ENCODE peak calls at places on chromosomes 4 and X, in nine cellular contexts. H is ELR, C is astrocyte, O is GM12878, Y is nucleus accumbens, Z is AG10803, Q is mesendoderm, M is endothelial cell, L is NCI-H345. N is an unnamed sample.

GRCh38 chr4:113610542-113610941 is 151.0 kb downstream of the CAMK2D start:
- DNase-seq in H (no peak), C (no peak), O (no peak), Y (no peak), Z (no peak), Q (no peak), M (no peak), L (peak), N (no peak)

GRCh38 chr4:27921236-27921635 is 1060.6 kb downstream of the STIM2 start:
- DNase-seq in H (peak), C (no peak), O (no peak), Y (no peak), Z (no peak), Q (no peak), M (no peak), L (no peak), N (no peak)

GRCh38 chrX:103398321-103398937 is 22.1 kb downstream of the BEX3 start:
- DNase-seq in H (peak), C (peak), O (no peak), Y (no peak), Z (peak), Q (no peak), M (no peak), L (no peak), N (no peak)

GRCh38 chr4:52643846-52644245 is 15.3 kb downstream of the USP46 start:
- DNase-seq in H (no peak), C (peak), O (no peak), Y (no peak), Z (peak), Q (no peak), M (no peak), L (no peak), N (no peak)

GRCh38 chr4:38529189-38530115 is 134.5 kb upstream of the KLF3 start:
- DNase-seq in H (no peak), C (no peak), O (peak), Y (no peak), Z (no peak), Q (peak), M (peak), L (peak), N (no peak)

GRCh38 chr4:82753725-82754410 is 44.7 kb downstream of the SCD5 start:
- DNase-seq in H (no peak), C (no peak), O (no peak), Y (no peak), Z (peak), Q (no peak), M (no peak), L (no peak), N (no peak)

GRCh38 chrX:53595266-53595810 is 91.2 kb downstream of the HUWE1 start:
- DNase-seq in H (no peak), C (no peak), O (no peak), Y (no peak), Z (no peak), Q (no peak), M (no peak), L (no peak), N (no peak)

GRCh38 chr4:82697561-82697960 is 101.0 kb downstream of the SCD5 start:
- DNase-seq in H (no peak), C (no peak), O (no peak), Y (no peak), Z (no peak), Q (no peak), M (no peak), L (no peak), N (no peak)

GRCh38 chr4:10111067-10111801 is 5.4 kb downstream of the WDR1 start:
- DNase-seq in H (no peak), C (no peak), O (no peak), Y (no peak), Z (no peak), Q (no peak), M (no peak), L (no peak), N (no peak)

GRCh38 chr4:23934915-23935314 is 45.1 kb upstream of the PPARGC1A start:
- DNase-seq in H (peak), C (peak), O (no peak), Y (no peak), Z (peak), Q (peak), M (no peak), L (no peak), N (no peak)

GRCh38 chr4:7779194-7779768 is 160.4 kb downstream of the AFAP1 start:
- DNase-seq in H (no peak), C (peak), O (no peak), Y (no peak), Z (peak), Q (no peak), M (no peak), L (no peak), N (peak)

GRCh38 chr4:156954598-156954997 is 17.0 kb downstream of the PDGFC start:
- DNase-seq in H (no peak), C (no peak), O (no peak), Y (no peak), Z (no peak), Q (no peak), M (no peak), L (no peak), N (no peak)

GRCh38 chrX:154298312-154298711 is 2.7 kb downstream of the TKTL1 start:
- DNase-seq in H (no peak), C (no peak), O (no peak), Y (no peak), Z (no peak), Q (no peak), M (no peak), L (peak), N (no peak)

GRCh38 chr4:6493668-6494304 is 21.4 kb upstream of the PPP2R2C start:
- DNase-seq in H (no peak), C (peak), O (no peak), Y (no peak), Z (peak), Q (peak), M (no peak), L (peak), N (peak)

GRCh38 chr4:66929748-66930147 is 615.6 kb downstream of the CENPC start:
- DNase-seq in H (no peak), C (no peak), O (no peak), Y (no peak), Z (no peak), Q (no peak), M (no peak), L (peak), N (no peak)

GRCh38 chr4:98828801-98829200 is 100.1 kb downstream of the EIF4E start:
- DNase-seq in H (peak), C (no peak), O (no peak), Y (no peak), Z (peak), Q (peak), M (no peak), L (no peak), N (peak)

GRCh38 chr4:99248714-99249113 is 29.7 kb upstream of the ADH6 start:
- DNase-seq in H (peak), C (no peak), O (no peak), Y (no peak), Z (no peak), Q (no peak), M (no peak), L (no peak), N (no peak)

GRCh38 chr4:3868841-3869572 is 102.8 kb downstream of the ADRA2C start:
- DNase-seq in H (no peak), C (no peak), O (no peak), Y (no peak), Z (no peak), Q (no peak), M (no peak), L (no peak), N (no peak)

GRCh38 chrX:56803849-56804681 is 75.0 kb downstream of the NBDY start:
- DNase-seq in H (no peak), C (no peak), O (no peak), Y (no peak), Z (no peak), Q (peak), M (no peak), L (no peak), N (no peak)

GRCh38 chr4:182885738-182886077 is 31.5 kb downstream of the DCTD start:
- DNase-seq in H (no peak), C (peak), O (no peak), Y (no peak), Z (peak), Q (no peak), M (no peak), L (no peak), N (no peak)

GRCh38 chr4:154073107-154073817 is 284.4 kb upstream of the SFRP2 start:
- DNase-seq in H (peak), C (peak), O (no peak), Y (no peak), Z (peak), Q (no peak), M (no peak), L (no peak), N (no peak)